ENCODE peak calls at places on chromosomes 1 and 21, in six cellular contexts. L is aorta; Q is GM23248; B is left ventricle myocardium inferior; W is effector memory CD4-positive, alpha-beta T cell; R is uterus. U is an unnamed sample. For H3K4me1, the result is how much of the 10 kb centered on the place peaks cover.

GRCh38 chr1:50266509-50266908 is 156.7 kb downstream of the DMRTA2 start:
- DNase-seq in L (no peak), Q (peak), B (no peak), W (no peak), R (peak), U (no peak)

GRCh38 chr1:33380811-33381210 is 50.1 kb downstream of the PHC2 start:
- DNase-seq in L (no peak), Q (no peak), B (no peak), W (no peak), R (no peak), U (no peak)

GRCh38 chr1:153260473-153260979 is 1.0 kb downstream of the LORICRIN start:
- DNase-seq in L (no peak), Q (peak), B (no peak), W (no peak), R (no peak), U (no peak)

GRCh38 chr1:42013881-42014470 is 95.3 kb upstream of the HIVEP3 start:
- DNase-seq in L (no peak), Q (peak), B (no peak), W (no peak), R (no peak), U (no peak)

GRCh38 chr1:22332795-22333499 is 118.7 kb upstream of the ZBTB40 start:
- DNase-seq in L (no peak), Q (peak), B (no peak), W (no peak), R (no peak), U (no peak)

GRCh38 chr1:1891349-1892078 is 627 bp upstream of the GNB1 start:
- DNase-seq in L (peak), Q (peak), B (peak), W (peak), R (peak), U (peak)

GRCh38 chr1:29712275-29712633 is 475.9 kb downstream of the PTPRU start:
- DNase-seq in L (no peak), Q (no peak), B (no peak), W (no peak), R (no peak), U (no peak)

GRCh38 chr1:54995835-54996234 is 2.9 kb upstream of the BSND start:
- DNase-seq in L (no peak), Q (no peak), B (no peak), W (peak), R (no peak), U (no peak)

GRCh38 chr1:245874942-245875580 is 632.0 kb downstream of the SMYD3 start:
- DNase-seq in L (no peak), Q (peak), B (peak), W (no peak), R (peak), U (peak)

GRCh38 chr1:193013005-193013404 is 46.2 kb downstream of the UCHL5 start:
- DNase-seq in L (no peak), Q (peak), B (no peak), W (no peak), R (no peak), U (no peak)

GRCh38 chr1:9684806-9685205 is 33.3 kb downstream of the PIK3CD start:
- DNase-seq in L (no peak), Q (no peak), B (no peak), W (no peak), R (no peak), U (no peak)
- H3K4me1 ChIP-seq in L (under half), Q (under half), B (under half), W (under half), R (under half), U (under half)

GRCh38 chr1:179877586-179878265 is at the start of gene TOR1AIP2:
- DNase-seq in L (peak), Q (peak), B (peak), W (peak), R (peak), U (peak)
- H3K4me1 ChIP-seq in L (under half), Q (under half), B (half or more), W (under half), R (under half), U (half or more)

DNA sequence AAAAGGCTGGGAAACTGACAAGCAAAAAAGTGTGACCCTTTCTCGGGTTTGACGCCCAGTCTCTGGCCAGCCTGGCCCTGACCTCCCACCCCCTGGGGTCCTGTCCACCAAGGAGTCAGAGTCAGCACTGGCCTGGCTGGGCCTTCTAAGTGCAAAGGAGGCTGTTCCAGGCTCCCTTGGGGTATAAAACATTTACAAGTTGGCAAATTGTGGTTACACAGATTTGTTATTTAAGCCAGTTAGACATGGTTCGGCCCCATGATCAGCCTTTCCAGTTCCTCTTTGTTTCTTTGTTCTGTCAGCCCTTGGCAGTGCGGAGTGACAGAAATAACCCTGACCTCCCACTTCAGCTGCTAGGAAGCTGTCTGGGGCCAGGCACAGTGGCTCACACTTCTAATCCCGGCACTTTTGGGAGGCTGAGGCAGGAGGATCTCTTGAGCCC is 161.6 kb upstream of the RAB4A start:
- DNase-seq in L (no peak), Q (no peak), B (peak), W (no peak), R (no peak), U (peak)
- H3K4me1 ChIP-seq in L (under half), Q (under half), B (under half), W (under half), R (under half), U (under half)

DNA sequence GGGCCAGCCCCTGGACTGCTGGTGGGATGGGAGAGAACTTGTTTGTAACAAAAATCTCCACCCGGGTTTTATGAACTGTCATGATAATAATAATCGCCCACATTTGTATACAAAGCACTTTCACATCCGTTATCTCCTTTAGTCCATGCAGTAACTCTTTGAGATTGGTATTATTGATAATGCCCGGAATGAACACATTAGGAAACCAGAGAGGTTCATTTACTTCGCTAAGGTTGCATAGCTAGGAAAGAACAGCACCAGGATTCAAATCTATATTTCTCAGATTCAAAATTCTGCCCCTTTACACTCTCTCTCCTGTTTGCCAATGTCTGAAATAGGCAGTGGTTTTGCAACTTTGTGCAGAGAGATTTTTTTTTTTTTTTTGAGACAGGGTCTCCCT is 131.4 kb downstream of the FOXD2 start:
- DNase-seq in L (no peak), Q (no peak), B (no peak), W (no peak), R (no peak), U (no peak)
- H3K4me1 ChIP-seq in L (under half), Q (under half), B (under half), W (under half), R (under half), U (under half)

GRCh38 chr1:39268112-39268581 is 63.7 kb downstream of the MACF1 start:
- DNase-seq in L (no peak), Q (peak), B (no peak), W (no peak), R (peak), U (peak)

GRCh38 chr1:39269791-39270342 is 65.4 kb downstream of the MACF1 start:
- DNase-seq in L (no peak), Q (peak), B (no peak), W (no peak), R (peak), U (peak)

GRCh38 chr1:39270368-39270767 is 65.9 kb downstream of the MACF1 start:
- DNase-seq in L (no peak), Q (no peak), B (no peak), W (no peak), R (no peak), U (no peak)

GRCh38 chr1:39269349-39269748 is 64.9 kb downstream of the MACF1 start:
- DNase-seq in L (no peak), Q (no peak), B (no peak), W (no peak), R (no peak), U (no peak)

DNA sequence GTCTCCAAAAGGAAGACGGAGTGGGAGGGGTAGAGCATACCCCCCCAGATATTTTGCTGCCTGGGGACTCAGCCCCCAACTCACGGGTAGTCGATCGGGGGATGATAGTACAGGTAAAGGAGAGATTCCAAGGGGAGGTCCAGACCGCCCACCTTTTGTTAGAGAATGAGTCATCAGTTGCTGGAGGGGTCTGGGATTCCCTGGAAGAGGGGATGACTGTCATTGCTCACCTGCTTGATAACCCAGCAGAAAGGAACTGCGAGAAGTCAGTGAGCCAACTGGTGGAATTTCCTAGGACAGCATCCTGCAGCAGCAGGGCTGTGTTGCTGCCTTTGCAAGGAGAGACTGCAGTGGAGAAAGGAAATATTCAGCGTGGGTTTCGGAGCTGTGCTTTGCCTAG is 64.4 kb downstream of the MACF1 start:
- DNase-seq in L (no peak), Q (peak), B (no peak), W (no peak), R (no peak), U (no peak)
- H3K4me1 ChIP-seq in L (under half), Q (under half), B (half or more), W (under half), R (under half), U (under half)

GRCh38 chr1:27597036-27597435 is 6.9 kb downstream of the AHDC1 start:
- DNase-seq in L (no peak), Q (no peak), B (no peak), W (no peak), R (no peak), U (no peak)
- H3K4me1 ChIP-seq in L (under half), Q (half or more), B (half or more), W (under half), R (half or more), U (half or more)

GRCh38 chr1:108194051-108194450 is 6.1 kb downstream of the SLC25A24 start:
- DNase-seq in L (no peak), Q (no peak), B (no peak), W (no peak), R (no peak), U (no peak)
- H3K4me1 ChIP-seq in L (under half), Q (under half), B (half or more), W (under half), R (under half), U (under half)

DNA sequence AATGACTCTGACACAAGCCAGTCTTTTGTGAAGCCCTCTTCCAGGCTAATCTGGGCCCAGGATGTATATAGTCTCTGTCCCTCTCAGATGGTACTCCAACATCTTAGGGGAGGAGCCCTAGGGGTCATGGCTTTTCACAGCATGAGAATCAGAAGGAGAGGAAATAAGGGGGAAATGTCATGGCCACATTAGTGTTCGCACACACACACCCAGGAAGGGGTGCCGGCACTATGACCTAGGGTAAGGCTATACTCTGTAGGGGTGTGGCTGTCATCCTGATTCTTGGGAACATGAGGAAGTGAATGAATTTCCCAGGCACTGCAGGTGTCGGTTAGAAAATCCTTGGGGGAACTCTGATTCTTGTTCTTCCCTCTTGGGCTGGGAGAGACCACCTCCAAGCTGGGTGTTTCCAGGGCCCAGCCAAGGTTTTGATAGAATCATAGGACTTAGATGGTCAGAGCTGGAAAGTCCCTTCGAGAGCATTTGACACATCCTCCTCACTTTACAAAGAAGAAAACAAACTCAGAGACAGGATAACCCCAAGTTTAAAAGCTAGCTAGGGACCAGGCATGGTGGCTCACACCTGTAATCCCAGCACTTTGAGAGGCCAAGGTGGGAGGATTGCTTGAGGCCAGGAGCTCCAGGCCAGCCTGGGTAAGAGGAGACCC is 22.0 kb downstream of the GFI1 start:
- DNase-seq in L (no peak), Q (no peak), B (no peak), W (no peak), R (no peak), U (no peak)
- H3K4me1 ChIP-seq in L (under half), Q (under half), B (under half), W (under half), R (under half), U (under half)

GRCh38 chr21:31491617-31492016 is 147.6 kb upstream of the TIAM1 start:
- DNase-seq in L (no peak), Q (no peak), B (no peak), W (no peak), R (no peak), U (no peak)
- H3K4me1 ChIP-seq in L (under half), Q (under half), B (under half), W (under half), R (under half), U (under half)